ENCODE peak calls at places on chromosomes 5 and 9, in four cellular contexts. V is NCI-H1930, I is AG08396, E is midbrain. O is an unnamed sample.

GRCh38 chr9:128242828-128243485 is 32.9 kb downstream of the GOLGA2 start:
- DNase-seq in I (no peak), E (no peak), V (no peak), O (no peak)

GRCh38 chr5:155052532-155052931 is 39.0 kb downstream of the KIF4B start:
- DNase-seq in I (no peak), E (no peak), V (no peak), O (peak)

GRCh38 chr9:14424323-14424722 is 110.4 kb upstream of the NFIB start:
- DNase-seq in V (no peak), I (no peak), E (no peak), O (no peak)

GRCh38 chr5:1416856-1417469 is 28.3 kb downstream of the SLC6A3 start:
- DNase-seq in V (no peak), E (no peak), I (no peak), O (no peak)

GRCh38 chr9:82031538-82032280 is 43.1 kb downstream of the SPATA31D1 start:
- DNase-seq in I (peak), V (no peak), E (peak), O (peak)

GRCh38 chr5:172403191-172403794 is 51.0 kb downstream of the SH3PXD2B start:
- DNase-seq in E (peak), I (no peak), V (no peak), O (no peak)

GRCh38 chr5:124869481-124870033 is 123.1 kb upstream of the ZNF608 start:
- DNase-seq in E (no peak), I (no peak), V (no peak), O (no peak)

GRCh38 chr9:132351404-132352050 is 3.3 kb downstream of the SETX start:
- DNase-seq in V (no peak), I (no peak), E (no peak), O (peak)

GRCh38 chr5:170597876-170598275 is 94.1 kb downstream of the KCNIP1 start:
- DNase-seq in V (no peak), I (no peak), E (peak), O (no peak)

GRCh38 chr5:54411176-54411575 is 44.3 kb upstream of the HSPB3 start:
- DNase-seq in V (no peak), I (no peak), E (no peak), O (no peak)

GRCh38 chr5:91690921-91691320 is 307.8 kb upstream of the ARRDC3 start:
- DNase-seq in I (no peak), E (no peak), V (no peak), O (peak)

GRCh38 chr9:79233542-79233941 is 338.2 kb upstream of the TLE4 start:
- DNase-seq in V (no peak), E (no peak), I (peak), O (peak)

GRCh38 chr9:91907387-91908292 is 42.4 kb downstream of the ROR2 start:
- DNase-seq in I (no peak), E (no peak), V (no peak), O (no peak)

GRCh38 chr5:67089200-67089725 is 107.3 kb downstream of the CD180 start:
- DNase-seq in E (peak), V (no peak), I (peak), O (no peak)

GRCh38 chr5:167912944-167913343 is 378.5 kb upstream of the WWC1 start:
- DNase-seq in V (no peak), I (no peak), E (no peak), O (no peak)

GRCh38 chr5:17118631-17119030 is 98.8 kb upstream of the BASP1 start:
- DNase-seq in V (no peak), E (peak), I (peak), O (peak)

GRCh38 chr5:179488464-179488863 is 61.9 kb upstream of the RUFY1 start:
- DNase-seq in I (peak), V (no peak), E (no peak), O (no peak)

GRCh38 chr5:28165116-28165515 is 1126.7 kb upstream of the CDH9 start:
- DNase-seq in I (no peak), V (no peak), E (no peak), O (peak)

GRCh38 chr5:169097897-169098296 is 203.0 kb downstream of the SLIT3 start:
- DNase-seq in V (no peak), I (no peak), E (no peak), O (no peak)

GRCh38 chr9:122819326-122819725 is 9.1 kb downstream of the PDCL start:
- DNase-seq in V (no peak), E (no peak), I (peak), O (no peak)

GRCh38 chr9:81601639-81602623 is 87.4 kb downstream of the TLE1 start:
- DNase-seq in V (no peak), E (no peak), I (no peak), O (peak)

GRCh38 chr5:65506961-65507360 is 25.2 kb upstream of the ADAMTS6 start:
- DNase-seq in E (no peak), I (peak), V (no peak), O (no peak)

GRCh38 chr9:127930298-127931091 is at the start of gene PIP5KL1:
- DNase-seq in I (peak), V (peak), E (peak), O (peak)

GRCh38 chr5:172714491-172715420 is 56.2 kb downstream of the DUSP1 start:
- DNase-seq in E (peak), V (no peak), I (peak), O (peak)

GRCh38 chr9:134546231-134546731 is 95.3 kb upstream of the COL5A1 start:
- DNase-seq in I (peak), V (no peak), E (no peak), O (no peak)

GRCh38 chr5:31692561-31693221 is 53.8 kb downstream of the PDZD2 start:
- DNase-seq in I (no peak), E (peak), V (no peak), O (no peak)